ENCODE peak calls at places on chromosomes 12 and 14, in nine cellular contexts. B is hepatocyte; I is iPS-NIHi11; M is stimulated activated CD8-positive, alpha-beta memory T cell treated with anti-CD3 and anti-CD28 coated beads, Interleukin-12 subunit alpha, Interleukin-12 subunit beta, amount 100 ng/mL, for 4 hours; R is right atrium auricular region; E is GM06990; C is T follicular helper cell; F is thoracic aorta; T is T-helper 9 cell. P is an unnamed sample.

GRCh38 chr12:111842556-111843396 is 748 bp downstream of the MAPKAPK5 start:
- DNase-seq in B (peak; percentile 55), I (no peak), M (no peak), R (no peak), E (no peak), C (no peak), F (no peak), T (peak; percentile 5), P (no peak)

GRCh38 chr14:54728700-54729527 is 162.0 kb downstream of the SAMD4A start:
- DNase-seq in B (no peak), I (no peak), M (no peak), R (no peak), E (no peak), C (no peak), F (no peak), T (no peak), P (no peak)

GRCh38 chr12:32617549-32617948 is 61.6 kb upstream of the DNM1L start:
- DNase-seq in B (no peak), I (no peak), M (no peak), R (no peak), E (no peak), C (no peak), F (no peak), T (no peak), P (no peak)

GRCh38 chr14:50649691-50650090 is 18.4 kb downstream of the SAV1 start:
- DNase-seq in B (no peak), I (no peak), M (no peak), R (no peak), E (no peak), C (no peak), F (no peak), T (no peak), P (peak; percentile 24)

GRCh38 chr12:39915249-39915648 is 190.6 kb downstream of the SLC2A13 start:
- DNase-seq in B (no peak), I (no peak), M (no peak), R (no peak), E (no peak), C (no peak), F (no peak), T (no peak), P (no peak)

GRCh38 chr12:103791350-103791920 is 49.6 kb downstream of the NT5DC3 start:
- DNase-seq in B (no peak), I (no peak), M (no peak), R (no peak), E (no peak), C (no peak), F (no peak), T (no peak), P (no peak)

GRCh38 chr14:31320216-31320615 is 100.1 kb downstream of the HEATR5A start:
- DNase-seq in B (no peak), I (no peak), M (no peak), R (no peak), E (no peak), C (no peak), F (no peak), T (no peak), P (no peak)

GRCh38 chr14:59632381-59632780 is 55.8 kb upstream of the CCDC175 start:
- DNase-seq in B (peak; percentile 55), I (peak; percentile 61), M (no peak), R (no peak), E (no peak), C (no peak), F (no peak), T (no peak), P (peak; percentile 48)

GRCh38 chr12:24838531-24838950 is 110.4 kb downstream of the BCAT1 start:
- DNase-seq in B (peak; percentile 50), I (no peak), M (no peak), R (peak; percentile 71), E (peak; percentile 55), C (no peak), F (no peak), T (no peak), P (peak; percentile 35)

GRCh38 chr12:31278445-31279242 is 47.3 kb downstream of the SINHCAF start:
- DNase-seq in B (no peak), I (no peak), M (no peak), R (no peak), E (no peak), C (no peak), F (no peak), T (no peak), P (no peak)

GRCh38 chr12:127485528-127485927 is 781.4 kb upstream of the TMEM132C start:
- DNase-seq in B (peak; percentile 77), I (no peak), M (no peak), R (no peak), E (no peak), C (no peak), F (no peak), T (no peak), P (no peak)

GRCh38 chr12:17326649-17327048 is 720.7 kb upstream of the LMO3 start:
- DNase-seq in B (peak; percentile 19), I (no peak), M (no peak), R (no peak), E (no peak), C (no peak), F (no peak), T (no peak), P (no peak)

GRCh38 chr14:70789361-70789760 is 20.0 kb downstream of the MAP3K9 start:
- DNase-seq in B (no peak), I (no peak), M (no peak), R (no peak), E (no peak), C (no peak), F (no peak), T (no peak), P (no peak)

P was measured in GM10248.